ENCODE peak calls at places on chromosomes 11 and 22, in seven cellular contexts. T, N, K, U, A, O and L are unnamed samples.

GRCh38 chr11:88231894-88232482 is 56.7 kb upstream of the RAB38 start:
- DNase-seq in T (no peak), N (peak; percentile 29), K (no peak), U (no peak), A (peak; percentile 13), O (peak; percentile 38), L (no peak)

GRCh38 chr11:83713701-83714100 is 427.5 kb upstream of the CCDC90B start:
- DNase-seq in T (no peak), N (no peak), K (no peak), U (no peak), A (no peak), O (no peak), L (no peak)

GRCh38 chr11:120985718-120986569 is 38.0 kb upstream of the TBCEL start:
- DNase-seq in T (peak; percentile 71), N (peak; percentile 18), K (peak; percentile 56), U (peak; percentile 31), A (peak; percentile 17), O (peak; percentile 39), L (peak; percentile 30)

GRCh38 chr11:45252134-45252856 is 33.8 kb downstream of the SYT13 start:
- DNase-seq in T (peak; percentile 90), N (peak; percentile 69), K (no peak), U (no peak), A (peak; percentile 45), O (peak; percentile 11), L (peak; percentile 68)

GRCh38 chr11:75241036-75241905 is 697 bp downstream of the TPBGL start:
- DNase-seq in T (peak; percentile 93), N (peak; percentile 62), K (peak; percentile 21), U (peak; percentile 80), A (peak; percentile 96), O (peak; percentile 84), L (peak; percentile 98)

GRCh38 chr11:33266418-33267215 is 9.4 kb downstream of the HIPK3 start:
- DNase-seq in T (no peak), N (peak; percentile 41), K (no peak), U (no peak), A (no peak), O (no peak), L (no peak)

GRCh38 chr22:43501951-43502874 is 90.4 kb downstream of the MPPED1 start:
- DNase-seq in T (no peak), N (no peak), K (no peak), U (no peak), A (no peak), O (no peak), L (no peak)

GRCh38 chr22:49140921-49141680 is 686.6 kb downstream of the BRD1 start:
- DNase-seq in T (no peak), N (no peak), K (no peak), U (no peak), A (no peak), O (no peak), L (no peak)

GRCh38 chr11:58513747-58514367 is 6.0 kb upstream of the OR5B21 start:
- DNase-seq in T (no peak), N (peak; percentile 59), K (peak; percentile 11), U (no peak), A (peak; percentile 52), O (no peak), L (peak; percentile 41)

GRCh38 chr11:116729501-116730240 is 43.1 kb downstream of the BUD13 start:
- DNase-seq in T (no peak), N (no peak), K (no peak), U (no peak), A (no peak), O (no peak), L (no peak)

GRCh38 chr11:12964650-12965049 is 44.5 kb upstream of the RASSF10 start:
- DNase-seq in T (no peak), N (no peak), K (no peak), U (no peak), A (no peak), O (no peak), L (no peak)